ENCODE peak calls at places on chromosomes 7 and 10, in four cellular contexts. A is heart right ventricle, R is Panc1, Z is upper lobe of right lung. E is an unnamed sample. For H3K36me3, the result is how much of the 10 kb centered on the place peaks cover.

GRCh38 chr10:69087600-69088470 is at the start of gene SRGN:
- DNase-seq in Z (no peak), R (no peak), A (no peak), E (no peak)

GRCh38 chr7:143896667-143897066 is 5.3 kb downstream of the TCAF1 start:
- DNase-seq in R (no peak), A (no peak), Z (no peak), E (no peak)

GRCh38 chr7:101125989-101126650 is 784 bp upstream of the SERPINE1 start:
- DNase-seq in R (no peak), Z (peak), A (peak), E (peak)

GRCh38 chr7:24477807-24478655 is 95.2 kb upstream of the PALS2 start:
- DNase-seq in Z (no peak), R (no peak), A (no peak), E (peak)

GRCh38 chr10:103877861-103878260 is 22.5 kb upstream of the SH3PXD2A start:
- DNase-seq in Z (no peak), A (no peak), R (no peak), E (no peak)

GRCh38 chr7:158378978-158379377 is 208.6 kb downstream of the PTPRN2 start:
- DNase-seq in R (no peak), A (no peak), Z (peak), E (no peak)

GRCh38 chr10:33376976-33377657 is 42.6 kb upstream of the NRP1 start:
- DNase-seq in Z (no peak), A (no peak), R (no peak), E (no peak)

GRCh38 chr7:40915061-40915460 is 780.3 kb downstream of the SUGCT start:
- DNase-seq in A (no peak), R (no peak), Z (no peak), E (no peak)

GRCh38 chr7:134058980-134059379 is 68.2 kb upstream of the LRGUK start:
- DNase-seq in Z (no peak), A (no peak), R (no peak), E (no peak)

GRCh38 chr7:122987463-122987862 is 8.0 kb downstream of the TAS2R16 start:
- DNase-seq in A (no peak), R (no peak), Z (no peak), E (no peak)

GRCh38 chr10:5659702-5660528 is 6.5 kb downstream of the ASB13 start:
- DNase-seq in A (no peak), R (no peak), Z (peak), E (peak)

GRCh38 chr10:87973635-87974034 is 110.2 kb downstream of the PTEN start:
- DNase-seq in R (no peak), A (no peak), Z (no peak), E (no peak)

GRCh38 chr10:63133787-63134557 is 844 bp downstream of the NRBF2 start:
- DNase-seq in Z (no peak), A (no peak), R (no peak), E (no peak)

GRCh38 chr10:93478873-93479272 is 3.3 kb downstream of the MYOF start:
- DNase-seq in Z (no peak), R (no peak), A (no peak), E (no peak)

GRCh38 chr7:151315038-151315655 is 26.5 kb upstream of the NUB1 start:
- DNase-seq in Z (no peak), R (peak), A (no peak), E (no peak)

GRCh38 chr10:100568937-100569336 is 33.2 kb downstream of the HIF1AN start:
- DNase-seq in R (no peak), A (no peak), Z (no peak), E (no peak)

GRCh38 chr7:155257482-155258232 is 40.0 kb upstream of the INSIG1 start:
- DNase-seq in Z (no peak), A (peak), R (no peak), E (no peak)

GRCh38 chr10:128084991-128085390 is 41.2 kb downstream of the MKI67 start:
- DNase-seq in A (no peak), R (no peak), Z (peak), E (no peak)

GRCh38 chr7:74502216-74502891 is 48.6 kb downstream of the GTF2IRD1 start:
- DNase-seq in A (peak), R (no peak), Z (no peak), E (no peak)

GRCh38 chr7:112254709-112255387 is 48.4 kb downstream of the ZNF277 start:
- DNase-seq in Z (no peak), A (no peak), R (no peak), E (no peak)

GRCh38 chr10:75352650-75353049 is 48.9 kb downstream of the ZNF503 start:
- DNase-seq in A (no peak), Z (no peak), R (no peak), E (no peak)

GRCh38 chr7:131302876-131303707 is 24.6 kb upstream of the MKLN1 start:
- DNase-seq in Z (no peak), A (no peak), R (no peak), E (no peak)

GRCh38 chr7:117041007-117041406 is 87.7 kb downstream of the ST7 start:
- DNase-seq in Z (no peak), R (no peak), A (no peak), E (no peak)

GRCh38 chr7:23539494-23539907 is 7.7 kb upstream of the TRA2A start:
- DNase-seq in Z (no peak), R (no peak), A (no peak), E (no peak)

GRCh38 chr10:176677-177076 is 41.4 kb downstream of the ZMYND11 start:
- DNase-seq in R (no peak), Z (no peak), A (no peak), E (no peak)
- H3K36me3 ChIP-seq in R (under half), Z (under half), A (under half), E (under half)

GRCh38 chr7:81226234-81226633 is 307.4 kb upstream of the SEMA3C start:
- DNase-seq in R (no peak), Z (no peak), A (no peak), E (no peak)
- H3K36me3 ChIP-seq in R (under half), Z (under half), A (under half), E (under half)

GRCh38 chr10:35439172-35439571 is 102.9 kb downstream of the CCNY start:
- DNase-seq in R (no peak), A (no peak), Z (no peak), E (no peak)
- H3K36me3 ChIP-seq in R (under half), A (under half), Z (under half), E (under half)

GRCh38 chr10:73797324-73798025 is 12.1 kb downstream of the ZSWIM8 start:
- DNase-seq in R (no peak), Z (peak), A (no peak), E (no peak)
- H3K36me3 ChIP-seq in R (under half), Z (half or more), A (half or more), E (under half)

GRCh38 chr7:36415104-36415503 is 25.4 kb downstream of the ANLN start:
- DNase-seq in Z (no peak), R (no peak), A (no peak), E (no peak)
- H3K36me3 ChIP-seq in Z (under half), R (half or more), A (under half), E (under half)